ENCODE peak calls at places on chromosomes 6 and 20, in nine cellular contexts. M is right atrium auricular region, N is kidney tubule cell, Z is T-helper 9 cell, P is posterior vena cava, B is GM13976, I is renal cortical epithelial cell, W is uterus, U is SW 1271. R is an unnamed sample.

GRCh38 chr6:151240036-151240685 is 394 bp downstream of the AKAP12 start:
- DNase-seq in Z (no peak), W (peak), M (peak), B (peak), U (peak), P (peak), I (peak), N (peak), R (peak)

GRCh38 chr6:41036188-41036587 is 2.8 kb downstream of the UNC5CL start:
- DNase-seq in U (no peak), Z (no peak), W (no peak), N (peak), M (no peak), B (no peak), P (no peak), I (peak), R (no peak)

GRCh38 chr6:137358273-137358672 is 135.9 kb downstream of the OLIG3 start:
- DNase-seq in B (no peak), M (no peak), P (no peak), N (no peak), W (no peak), Z (no peak), I (no peak), U (no peak), R (no peak)

GRCh38 chr20:10228330-10228729 is 9.7 kb downstream of the SNAP25 start:
- DNase-seq in P (no peak), U (no peak), Z (no peak), I (no peak), N (no peak), M (no peak), B (no peak), W (no peak), R (no peak)

GRCh38 chr6:140345935-140346334 is 971.5 kb upstream of the CITED2 start:
- DNase-seq in B (no peak), U (no peak), N (no peak), P (no peak), Z (no peak), I (no peak), M (no peak), W (no peak), R (no peak)

GRCh38 chr6:100493206-100493888 is 28.6 kb upstream of the SIM1 start:
- DNase-seq in P (no peak), B (no peak), N (peak), M (no peak), W (no peak), Z (no peak), I (peak), U (no peak), R (no peak)

GRCh38 chr6:358847-359246 is 32.7 kb upstream of the IRF4 start:
- DNase-seq in M (no peak), Z (no peak), I (no peak), P (no peak), W (no peak), U (no peak), B (no peak), N (no peak), R (no peak)

GRCh38 chr6:105400501-105400900 is 2.4 kb downstream of the PREP start:
- DNase-seq in B (no peak), U (no peak), Z (no peak), I (no peak), N (no peak), P (no peak), M (no peak), W (no peak), R (no peak)

GRCh38 chr6:25094726-25095125 is 159.0 kb upstream of the RIPOR2 start:
- DNase-seq in B (no peak), Z (no peak), W (no peak), N (no peak), P (no peak), U (no peak), M (no peak), I (no peak), R (no peak)

GRCh38 chr6:130282234-130282995 is 59.7 kb upstream of the SAMD3 start:
- DNase-seq in I (peak), P (no peak), B (peak), M (no peak), N (no peak), U (no peak), W (no peak), Z (no peak), R (no peak)

GRCh38 chr6:22448311-22448711 is 121.1 kb upstream of the HDGFL1 start:
- DNase-seq in W (no peak), Z (no peak), N (peak), U (no peak), B (no peak), P (no peak), I (peak), M (no peak), R (no peak)

GRCh38 chr6:168150551-168151444 is 71.8 kb upstream of the FRMD1 start:
- DNase-seq in B (no peak), Z (no peak), N (peak), M (peak), I (no peak), W (peak), P (no peak), U (no peak), R (no peak)

R was measured in aorta.